ENCODE peak calls at places on chromosomes 5 and 9, in seven cellular contexts. A is activated naive CD4-positive, alpha-beta T cell treated with Interleukin-2 at 50 U/mL for 16 hours; S is fibroblast of lung; G is WTC11; X is activated naive CD8-positive, alpha-beta T cell treated with anti-CD3 and anti-CD28 coated beads for 36 hours; I is pulmonary artery endothelial cell; R is KG1. L is an unnamed sample.

GRCh38 chr9:87557996-87558395 is 60.3 kb downstream of the DAPK1 start:
- DNase-seq in A (no peak), S (peak), G (no peak), X (no peak), I (no peak), R (no peak), L (peak)

GRCh38 chr5:102857090-102857818 is 102.1 kb downstream of the PAM start:
- DNase-seq in A (no peak), S (no peak), G (no peak), X (no peak), I (no peak), R (no peak), L (peak)

GRCh38 chr9:94922098-94922607 is 195.7 kb downstream of the AOPEP start:
- DNase-seq in A (no peak), S (peak), G (no peak), X (no peak), I (no peak), R (no peak), L (no peak)

GRCh38 chr5:115272297-115272958 is 9.8 kb upstream of the PGGT1B start:
- DNase-seq in A (no peak), S (no peak), G (no peak), X (no peak), I (no peak), R (no peak), L (no peak)

GRCh38 chr9:6876195-6876594 is 118.4 kb downstream of the KDM4C start:
- DNase-seq in A (no peak), S (peak), G (no peak), X (no peak), I (no peak), R (no peak), L (no peak)

GRCh38 chr5:80956272-80956671 is 3.9 kb upstream of the RASGRF2 start:
- DNase-seq in A (no peak), S (no peak), G (no peak), X (no peak), I (no peak), R (no peak), L (no peak)

GRCh38 chr9:131467214-131467935 is 35.3 kb upstream of the POMT1 start:
- DNase-seq in A (no peak), S (no peak), G (no peak), X (no peak), I (no peak), R (no peak), L (no peak)

GRCh38 chr5:149434162-149435014 is 55.3 kb upstream of the IL17B start:
- DNase-seq in A (peak), S (peak), G (peak), X (peak), I (no peak), R (peak), L (no peak)

GRCh38 chr9:83569326-83569725 is 31.1 kb upstream of the FRMD3 start:
- DNase-seq in A (no peak), S (no peak), G (no peak), X (no peak), I (no peak), R (peak), L (no peak)

GRCh38 chr5:107917983-107918382 is 247.2 kb upstream of the EFNA5 start:
- DNase-seq in A (no peak), S (peak), G (no peak), X (no peak), I (no peak), R (no peak), L (no peak)

GRCh38 chr5:10668697-10669096 is 92.3 kb downstream of the DAP start:
- DNase-seq in A (no peak), S (peak), G (no peak), X (no peak), I (no peak), R (no peak), L (no peak)

GRCh38 chr5:123371575-123372179 is 51.5 kb downstream of the CEP120 start:
- DNase-seq in A (peak), S (no peak), G (peak), X (peak), I (no peak), R (no peak), L (no peak)

GRCh38 chr5:51279983-51280382 is 103.3 kb upstream of the ISL1 start:
- DNase-seq in A (no peak), S (no peak), G (no peak), X (no peak), I (no peak), R (no peak), L (no peak)

GRCh38 chr9:97386265-97386633 is 25.6 kb upstream of the TDRD7 start:
- DNase-seq in A (no peak), S (no peak), G (no peak), X (no peak), I (no peak), R (no peak), L (no peak)

GRCh38 chr5:150510460-150511263 is 2.7 kb downstream of the NDST1 start:
- DNase-seq in A (no peak), S (peak), G (no peak), X (no peak), I (no peak), R (no peak), L (no peak)

GRCh38 chr9:93598647-93599241 is 22.4 kb downstream of the PHF2 start:
- DNase-seq in A (no peak), S (peak), G (peak), X (no peak), I (no peak), R (no peak), L (no peak)

GRCh38 chr9:74777136-74777879 is 110.4 kb downstream of the TRPM6 start:
- DNase-seq in A (peak), S (peak), G (peak), X (peak), I (peak), R (peak), L (peak)

GRCh38 chr5:15026944-15027343 is 155.4 kb upstream of the ANKH start:
- DNase-seq in A (no peak), S (no peak), G (no peak), X (no peak), I (no peak), R (no peak), L (no peak)

GRCh38 chr5:161105563-161105962 is 253.6 kb upstream of the ATP10B start:
- DNase-seq in A (no peak), S (peak), G (no peak), X (no peak), I (no peak), R (no peak), L (peak)

GRCh38 chr5:172370648-172371248 is 83.6 kb downstream of the SH3PXD2B start:
- DNase-seq in A (peak), S (peak), G (peak), X (peak), I (no peak), R (peak), L (no peak)

GRCh38 chr5:142246263-142246662 is 78.6 kb downstream of the SPRY4 start:
- DNase-seq in A (no peak), S (peak), G (no peak), X (no peak), I (no peak), R (no peak), L (peak)

GRCh38 chr5:62266573-62266972 is 39.4 kb upstream of the KIF2A start:
- DNase-seq in A (no peak), S (no peak), G (no peak), X (no peak), I (no peak), R (no peak), L (no peak)

GRCh38 chr9:91420471-91421021 is 3.1 kb downstream of the NFIL3 start:
- DNase-seq in A (no peak), S (peak), G (no peak), X (no peak), I (no peak), R (no peak), L (no peak)

GRCh38 chr5:40689442-40689841 is 9.7 kb downstream of the PTGER4 start:
- DNase-seq in A (peak), S (peak), G (no peak), X (peak), I (peak), R (no peak), L (peak)

GRCh38 chr5:68251804-68252648 is 36.5 kb downstream of the PIK3R1 start:
- DNase-seq in A (no peak), S (peak), G (no peak), X (no peak), I (no peak), R (no peak), L (peak)

GRCh38 chr9:125203259-125203658 is 2.9 kb downstream of the RABEPK start:
- DNase-seq in A (no peak), S (no peak), G (no peak), X (no peak), I (no peak), R (no peak), L (no peak)

GRCh38 chr5:128225245-128226030 is 141.9 kb downstream of the SLC12A2 start:
- DNase-seq in A (no peak), S (peak), G (no peak), X (no peak), I (no peak), R (no peak), L (no peak)

GRCh38 chr5:67166460-67166871 is 30.1 kb downstream of the CD180 start:
- DNase-seq in A (peak), S (no peak), G (no peak), X (peak), I (no peak), R (no peak), L (no peak)

GRCh38 chr5:40406426-40407211 is 273.1 kb upstream of the PTGER4 start:
- DNase-seq in A (peak), S (no peak), G (no peak), X (no peak), I (no peak), R (peak), L (no peak)

GRCh38 chr5:163760498-163760897 is 255.1 kb downstream of the MAT2B start:
- DNase-seq in A (no peak), S (peak), G (no peak), X (no peak), I (peak), R (no peak), L (peak)

GRCh38 chr5:98158440-98158839 is 615.0 kb upstream of the RGMB start:
- DNase-seq in A (no peak), S (no peak), G (no peak), X (no peak), I (no peak), R (no peak), L (no peak)

GRCh38 chr9:91217388-91217787 is 144.3 kb downstream of the AUH start:
- DNase-seq in A (no peak), S (no peak), G (no peak), X (no peak), I (no peak), R (no peak), L (no peak)

GRCh38 chr5:129063483-129064136 is 30.9 kb upstream of the ISOC1 start:
- DNase-seq in A (no peak), S (peak), G (no peak), X (no peak), I (no peak), R (no peak), L (peak)

GRCh38 chr9:88535226-88535931 is 401 bp downstream of the NXNL2 start:
- DNase-seq in A (peak), S (peak), G (peak), X (no peak), I (no peak), R (no peak), L (no peak)

GRCh38 chr5:103808464-103809106 is 246.0 kb upstream of the NUDT12 start:
- DNase-seq in A (no peak), S (peak), G (peak), X (no peak), I (no peak), R (no peak), L (peak)

GRCh38 chr9:131015876-131016397 is 7.0 kb downstream of the LAMC3 start:
- DNase-seq in A (no peak), S (no peak), G (no peak), X (no peak), I (no peak), R (no peak), L (no peak)

L was measured in stromal cell of bone marrow.